ENCODE peak calls at places on chromosomes 3 and 15, in four cellular contexts. D is uterus; U is stimulated activated CD4-positive, alpha-beta T cell treated with anti-CD3 and anti-CD28 coated beads, Interleukin-4, amount 100 ng/mL, for 4 hours; R is BE2C. W is an unnamed sample.

GRCh38 chr3:125602752-125603649 is 7.7 kb upstream of the OSBPL11 start:
- DNase-seq in D (no peak), U (no peak), R (peak; percentile 12), W (no peak)

GRCh38 chr15:25587616-25588340 is 149.0 kb upstream of the UBE3A start:
- DNase-seq in D (no peak), U (no peak), R (no peak), W (no peak)

GRCh38 chr3:127746400-127747057 is 73.8 kb downstream of the ABTB1 start:
- DNase-seq in D (no peak), U (no peak), R (no peak), W (peak; percentile 65)

GRCh38 chr3:108513961-108514360 is 3.6 kb upstream of the MYH15 start:
- DNase-seq in D (no peak), U (no peak), R (no peak), W (no peak)

GRCh38 chr15:43441316-43441715 is 51.6 kb downstream of the TP53BP1 start:
- DNase-seq in D (no peak), U (no peak), R (no peak), W (no peak)

GRCh38 chr3:10666621-10667020 is 149.4 kb upstream of the SLC6A11 start:
- DNase-seq in D (peak; percentile 85), U (no peak), R (peak; percentile 9), W (no peak)

GRCh38 chr3:141050576-141050912 is 603 bp upstream of the SPSB4 start:
- DNase-seq in D (no peak), U (no peak), R (no peak), W (no peak)

GRCh38 chr3:181464033-181464694 is 247.6 kb upstream of the SOX2 start:
- DNase-seq in D (no peak), U (no peak), R (no peak), W (no peak)

GRCh38 chr15:39204031-39204430 is 376.8 kb upstream of the THBS1 start:
- DNase-seq in D (no peak), U (no peak), R (no peak), W (no peak)

GRCh38 chr15:90481023-90481422 is 48.7 kb upstream of the CRTC3 start:
- DNase-seq in D (no peak), U (no peak), R (no peak), W (no peak)

GRCh38 chr15:93265046-93265658 is 176.1 kb upstream of the RGMA start:
- DNase-seq in D (no peak), U (no peak), R (no peak), W (no peak)

GRCh38 chr3:107716734-107717133 is 194.0 kb downstream of the BBX start:
- DNase-seq in D (no peak), U (no peak), R (no peak), W (no peak)

GRCh38 chr3:183381179-183381578 is 47.2 kb downstream of the MCF2L2 start:
- DNase-seq in D (no peak), U (no peak), R (no peak), W (no peak)

GRCh38 chr15:75153565-75154248 is 48.0 kb upstream of the C15orf39 start:
- DNase-seq in D (no peak), U (no peak), R (no peak), W (no peak)

GRCh38 chr3:194312186-194312742 is 38.9 kb downstream of the CPN2 start:
- DNase-seq in D (peak; percentile 88), U (no peak), R (no peak), W (no peak)

GRCh38 chr3:75237041-75237775 is 426.9 kb upstream of the FRG2C start:
- DNase-seq in D (no peak), U (no peak), R (no peak), W (no peak)

GRCh38 chr15:78841307-78841706 is 30.0 kb upstream of the ADAMTS7 start:
- DNase-seq in D (no peak), U (no peak), R (no peak), W (no peak)

GRCh38 chr3:134879991-134880390 is 84.9 kb downstream of the EPHB1 start:
- DNase-seq in D (no peak), U (no peak), R (no peak), W (no peak)

GRCh38 chr3:16183601-16184270 is 9.3 kb downstream of the GALNT15 start:
- DNase-seq in D (peak; percentile 45), U (no peak), R (no peak), W (no peak)

GRCh38 chr3:40079203-40079844 is 230.2 kb upstream of the EIF1B start:
- DNase-seq in D (no peak), U (no peak), R (no peak), W (no peak)

GRCh38 chr3:55341502-55342031 is 145.5 kb downstream of the WNT5A start:
- DNase-seq in D (no peak), U (no peak), R (no peak), W (no peak)

GRCh38 chr15:31397851-31398661 is 71.4 kb downstream of the KLF13 start:
- DNase-seq in D (no peak), U (no peak), R (peak; percentile 91), W (no peak)

GRCh38 chr3:14440531-14441239 is 38.3 kb downstream of the SLC6A6 start:
- DNase-seq in D (no peak), U (no peak), R (peak; percentile 48), W (no peak)

GRCh38 chr3:13581485-13582365 is 32.8 kb downstream of the FBLN2 start:
- DNase-seq in D (no peak), U (no peak), R (no peak), W (peak; percentile 56)